ENCODE peak calls at places on chromosomes 12 and 14, in ten cellular contexts. Q, O, F, A, V, M, C, T, Z and N are unnamed samples.

GRCh38 chr14:54502602-54503001 is 7.1 kb upstream of the CGRRF1 start:
- DNase-seq in A (no peak), C (no peak), O (peak; percentile 18), T (no peak), M (no peak), Q (no peak), F (no peak), Z (no peak), V (no peak), N (no peak)

GRCh38 chr12:96670334-96670899 is 181.0 kb downstream of the CFAP54 start:
- DNase-seq in F (no peak), C (no peak), A (no peak), M (no peak), O (no peak), T (no peak), Q (no peak), Z (no peak), V (no peak), N (no peak)

GRCh38 chr12:92696240-92696639 is 6.5 kb upstream of the PLEKHG7 start:
- DNase-seq in O (peak; percentile 83), V (peak; percentile 5), T (no peak), F (no peak), A (peak; percentile 67), M (no peak), Z (no peak), C (peak; percentile 59), Q (no peak), N (no peak)

GRCh38 chr12:126038434-126038833 is 973.2 kb downstream of the AACS start:
- DNase-seq in Z (no peak), V (no peak), O (no peak), F (no peak), T (no peak), C (no peak), M (no peak), Q (no peak), A (no peak), N (no peak)

GRCh38 chr12:112684742-112685141 is 106.8 kb upstream of the RPH3A start:
- DNase-seq in A (no peak), T (no peak), Z (no peak), M (peak; percentile 6), V (no peak), Q (no peak), C (no peak), O (no peak), F (no peak), N (peak; percentile 37)

GRCh38 chr12:4809449-4810218 is 89.4 kb downstream of the GALNT8 start:
- DNase-seq in Q (no peak), V (no peak), O (peak; percentile 1), T (no peak), C (no peak), M (peak; percentile 48), Z (no peak), A (no peak), F (no peak), N (peak; percentile 77)

GRCh38 chr12:13834241-13834640 is 147.2 kb downstream of the GRIN2B start:
- DNase-seq in V (no peak), F (peak; percentile 88), M (no peak), O (no peak), C (no peak), T (no peak), Z (no peak), Q (no peak), A (no peak), N (no peak)

GRCh38 chr14:70188292-70188607 is 501 bp downstream of the SLC8A3 start:
- DNase-seq in Z (no peak), Q (no peak), F (no peak), V (peak; percentile 29), M (no peak), C (peak; percentile 21), A (peak; percentile 78), O (peak; percentile 23), T (no peak), N (no peak)

GRCh38 chr12:84913151-84913550 is 552 bp upstream of the SLC6A15 start:
- DNase-seq in F (peak; percentile 22), A (no peak), Q (no peak), V (peak; percentile 68), M (no peak), C (no peak), O (peak; percentile 48), T (no peak), Z (no peak), N (peak; percentile 13)

GRCh38 chr12:2169964-2170363 is 117.2 kb downstream of the CACNA1C start:
- DNase-seq in T (no peak), Z (no peak), O (peak; percentile 42), M (no peak), A (no peak), C (no peak), V (no peak), Q (no peak), F (peak; percentile 22), N (no peak)

GRCh38 chr12:53538209-53538689 is 31.0 kb upstream of the NPFF start:
- DNase-seq in M (no peak), F (peak; percentile 17), C (peak; percentile 50), Q (no peak), V (no peak), A (no peak), Z (no peak), O (peak; percentile 73), T (no peak), N (no peak)

GRCh38 chr12:55708695-55709233 is 1.1 kb upstream of the ITGA7 start:
- DNase-seq in F (no peak), M (no peak), O (no peak), V (no peak), C (no peak), Z (peak; percentile 80), A (peak; percentile 63), T (no peak), Q (no peak), N (no peak)
- H3K4me3 ChIP-seq in F (no peak overlapping the region), M (peak overlapping the region; percentile 69), O (peak overlapping the region; percentile 85), V (no peak overlapping the region), C (no peak overlapping the region), Z (peak overlapping the region; percentile 48), A (peak overlapping the region; percentile 85), T (peak overlapping the region; percentile 74), Q (peak overlapping the region; percentile 90), N (peak overlapping the region; percentile 95)

GRCh38 chr12:6233121-6233971 is 33.1 kb downstream of the CD9 start:
- DNase-seq in F (no peak), O (no peak), M (no peak), Z (peak; percentile 46), V (no peak), A (peak; percentile 87), C (peak; percentile 37), T (no peak), Q (no peak), N (no peak)

GRCh38 chr12:6230321-6231110 is 30.3 kb downstream of the CD9 start:
- DNase-seq in Q (no peak), F (no peak), T (peak; percentile 69), Z (peak; percentile 66), C (no peak), V (peak; percentile 96), M (peak; percentile 89), A (peak; percentile 77), O (peak; percentile 27), N (no peak)

GRCh38 chr12:6229823-6230222 is 29.6 kb downstream of the CD9 start:
- DNase-seq in C (peak; percentile 84), O (peak; percentile 79), A (peak; percentile 80), F (no peak), T (no peak), V (peak; percentile 81), Q (peak; percentile 58), M (no peak), Z (peak; percentile 65), N (no peak)

GRCh38 chr12:6229224-6229748 is 29.1 kb downstream of the CD9 start:
- DNase-seq in Q (no peak), V (peak; percentile 33), M (no peak), T (no peak), O (peak; percentile 55), Z (no peak), A (peak; percentile 57), F (peak; percentile 66), C (no peak), N (no peak)

GRCh38 chr12:6231359-6232268 is 31.4 kb downstream of the CD9 start:
- DNase-seq in C (no peak), Z (no peak), V (peak; percentile 72), Q (no peak), O (peak; percentile 28), T (no peak), F (no peak), A (no peak), M (no peak), N (no peak)
- H3K36me3 ChIP-seq in C (peaks cover 18% of the 10 kb centered on the region), Z (peaks cover 16% of the 10 kb centered on the region), V (peaks cover 14% of the 10 kb centered on the region), Q (peaks cover 25% of the 10 kb centered on the region), O (peaks cover 14% of the 10 kb centered on the region), T (no peaks in the 10 kb centered on the region), F (peaks cover 77% of the 10 kb centered on the region), A (peaks cover 11% of the 10 kb centered on the region), M (no peaks in the 10 kb centered on the region), N (peaks cover 27% of the 10 kb centered on the region)

DNA sequence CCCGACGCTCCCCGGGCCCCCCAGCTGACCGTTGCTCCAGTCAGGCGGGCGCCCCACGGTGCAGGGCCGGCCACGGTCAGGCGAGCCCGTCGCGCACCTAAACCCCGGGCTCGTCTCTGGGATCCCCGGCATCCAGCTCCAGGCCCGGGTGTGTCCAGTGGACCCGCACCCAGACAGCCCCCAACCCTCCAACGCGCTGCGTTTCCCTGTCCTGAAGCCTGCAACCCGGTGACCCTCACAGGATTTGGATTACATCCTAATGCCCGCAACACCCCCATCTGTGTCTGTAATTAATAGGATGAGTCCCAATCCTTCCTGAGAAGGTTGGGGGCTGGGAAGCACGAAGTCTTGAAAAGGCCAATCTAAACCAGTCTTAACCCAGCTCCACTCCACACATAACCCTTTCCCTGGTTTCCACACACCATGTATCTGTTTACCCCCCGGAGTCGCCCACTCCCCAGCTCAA is 10.4 kb downstream of the CPNE6 start:
- DNase-seq in O (no peak), C (no peak), F (no peak), A (peak; percentile 44), T (no peak), Z (no peak), M (no peak), Q (no peak), V (no peak), N (no peak)
- H3K4me3 ChIP-seq in O (peak overlapping the region; percentile 78), C (no peak overlapping the region), F (peak overlapping the region; percentile 71), A (peak overlapping the region; percentile 77), T (peak overlapping the region; percentile 63), Z (peak overlapping the region; percentile 47), M (no peak overlapping the region), Q (peak overlapping the region; percentile 67), V (no peak overlapping the region), N (peak overlapping the region; percentile 75)

GRCh38 chr14:103130965-103131364 is 7.7 kb downstream of the TNFAIP2 start:
- DNase-seq in M (no peak), Z (no peak), A (peak; percentile 58), O (peak; percentile 29), F (no peak), Q (no peak), V (peak; percentile 75), T (no peak), C (no peak), N (peak; percentile 46)

GRCh38 chr14:103128631-103129300 is 5.5 kb downstream of the TNFAIP2 start:
- DNase-seq in M (no peak), F (peak; percentile 56), C (no peak), V (no peak), A (peak; percentile 62), Q (no peak), T (no peak), O (no peak), Z (no peak), N (peak; percentile 50)

GRCh38 chr14:103129301-103130016 is 6.2 kb downstream of the TNFAIP2 start:
- DNase-seq in F (peak; percentile 92), T (no peak), A (peak; percentile 44), M (no peak), C (no peak), O (no peak), Z (no peak), V (no peak), Q (no peak), N (peak; percentile 53)

GRCh38 chr14:103131580-103131979 is 8.3 kb downstream of the TNFAIP2 start:
- DNase-seq in M (no peak), T (no peak), C (no peak), A (peak; percentile 43), F (no peak), Q (no peak), Z (no peak), V (no peak), O (no peak), N (peak; percentile 40)

GRCh38 chr14:103130017-103130764 is 6.9 kb downstream of the TNFAIP2 start:
- DNase-seq in V (no peak), Q (no peak), F (no peak), O (no peak), A (no peak), T (no peak), M (no peak), C (no peak), Z (no peak), N (peak; percentile 50)
- H3K36me3 ChIP-seq in V (no peaks in the 10 kb centered on the region), Q (no peaks in the 10 kb centered on the region), F (peaks cover 8% of the 10 kb centered on the region), O (peaks cover 60% of the 10 kb centered on the region), A (peaks cover 61% of the 10 kb centered on the region), T (peaks cover 8% of the 10 kb centered on the region), M (no peaks in the 10 kb centered on the region), C (no peaks in the 10 kb centered on the region), Z (peaks cover 51% of the 10 kb centered on the region), N (peaks cover 5% of the 10 kb centered on the region)